ENCODE peak calls at places on chromosomes 7 and 10, in four cellular contexts. M is CD4-positive, CD25-positive, alpha-beta regulatory T cell; J is tibial artery; O is pancreas. R is an unnamed sample. For H3K4me1, the result is how much of the 10 kb centered on the place peaks cover.

GRCh38 chr10:77763453-77764430 is 126.1 kb upstream of the KCNMA1 start:
- DNase-seq in J (no peak), M (no peak), O (no peak), R (no peak)

GRCh38 chr7:31979690-31980330 is 90.4 kb downstream of the PDE1C start:
- DNase-seq in O (no peak), J (no peak), M (no peak), R (no peak)

GRCh38 chr7:54833021-54833467 is 74.0 kb upstream of the SEC61G start:
- DNase-seq in O (no peak), J (no peak), M (no peak), R (no peak)

GRCh38 chr10:63264852-63265617 is 131.9 kb downstream of the NRBF2 start:
- DNase-seq in M (peak), O (no peak), J (no peak), R (no peak)

GRCh38 chr7:146591976-146592375 is 475.4 kb downstream of the CNTNAP2 start:
- DNase-seq in M (no peak), J (no peak), O (no peak), R (no peak)

GRCh38 chr10:129530486-129531065 is 63.5 kb downstream of the MGMT start:
- DNase-seq in J (no peak), M (no peak), O (no peak), R (peak)

GRCh38 chr7:73717991-73718405 is 1.5 kb downstream of the STX1A start:
- DNase-seq in O (no peak), J (no peak), M (peak), R (no peak)

GRCh38 chr10:104478380-104478779 is 124.7 kb downstream of the CFAP58 start:
- DNase-seq in O (no peak), M (no peak), J (no peak), R (no peak)

GRCh38 chr10:96279219-96279641 is 7.9 kb upstream of the BLNK start:
- DNase-seq in J (no peak), O (no peak), M (peak), R (no peak)

GRCh38 chr7:66748127-66748511 is 7.6 kb downstream of the RABGEF1 start:
- DNase-seq in J (no peak), O (no peak), M (no peak), R (no peak)

GRCh38 chr7:66790219-66790618 is 49.7 kb downstream of the RABGEF1 start:
- DNase-seq in M (no peak), J (no peak), O (no peak), R (no peak)

GRCh38 chr10:7872041-7872442 is 53.7 kb downstream of the TAF3 start:
- DNase-seq in J (no peak), O (no peak), M (peak), R (no peak)

GRCh38 chr7:106717997-106718871 is 57.3 kb upstream of the CCDC71L start:
- DNase-seq in O (no peak), J (peak), M (peak), R (no peak)

GRCh38 chr7:412731-413356 is 106.8 kb downstream of the PDGFA start:
- DNase-seq in O (no peak), J (no peak), M (no peak), R (no peak)

GRCh38 chr7:116170180-116170579 is 40.2 kb upstream of the TES start:
- DNase-seq in M (no peak), O (no peak), J (no peak), R (no peak)

GRCh38 chr7:66047426-66047825 is 28.2 kb upstream of the ASL start:
- DNase-seq in M (no peak), O (no peak), J (no peak), R (no peak)

GRCh38 chr7:27186450-27187157 is 1.6 kb upstream of the HOXA11 start:
- DNase-seq in M (no peak), J (peak), O (no peak), R (no peak)

GRCh38 chr7:27184342-27185012 is 555 bp downstream of the HOXA11 start:
- DNase-seq in O (peak), M (peak), J (peak), R (no peak)

GRCh38 chr7:27185708-27186449 is 847 bp upstream of the HOXA11 start:
- DNase-seq in O (peak), M (no peak), J (peak), R (no peak)

GRCh38 chr7:27183682-27184341 is 1.2 kb downstream of the HOXA11 start:
- DNase-seq in M (no peak), O (peak), J (peak), R (no peak)

DNA sequence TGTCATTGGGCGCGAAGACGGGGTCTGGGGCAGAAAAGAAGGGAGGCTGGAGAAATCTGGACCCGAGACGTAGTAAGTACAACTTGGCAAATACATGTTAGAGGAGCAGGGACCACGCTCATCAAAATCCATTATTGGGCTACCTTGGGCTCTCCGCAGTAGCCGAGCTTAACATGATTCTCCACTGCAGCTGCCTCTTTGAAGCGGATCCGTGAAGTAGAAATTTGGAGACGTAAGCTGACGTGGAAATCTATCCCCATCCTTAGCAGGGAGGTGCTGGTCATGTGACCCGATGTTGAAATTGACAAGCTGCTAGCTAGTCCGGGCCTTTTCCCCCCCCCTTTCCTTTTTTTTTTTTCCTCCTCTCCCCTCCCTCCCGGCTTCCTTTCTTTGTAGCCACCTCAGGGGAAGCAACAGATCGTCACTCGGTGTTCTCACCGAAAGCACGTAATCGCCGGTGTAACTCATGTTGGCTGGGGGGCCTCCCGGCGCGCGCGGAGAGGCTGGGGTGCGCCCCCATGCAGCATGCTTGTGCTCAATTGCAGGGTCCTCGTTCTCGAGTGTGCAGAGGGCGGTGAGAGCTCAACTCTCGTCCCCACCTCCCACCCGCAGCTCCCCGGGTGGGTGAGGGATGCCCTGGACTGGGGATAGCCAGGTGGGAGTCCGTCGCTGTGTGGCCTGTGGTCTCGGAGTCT is at the start of gene HOXA11:
- DNase-seq in M (no peak), O (no peak), J (peak), R (no peak)
- H3K4me3 ChIP-seq in M (peak), O (peak), J (peak), R (peak)

DNA sequence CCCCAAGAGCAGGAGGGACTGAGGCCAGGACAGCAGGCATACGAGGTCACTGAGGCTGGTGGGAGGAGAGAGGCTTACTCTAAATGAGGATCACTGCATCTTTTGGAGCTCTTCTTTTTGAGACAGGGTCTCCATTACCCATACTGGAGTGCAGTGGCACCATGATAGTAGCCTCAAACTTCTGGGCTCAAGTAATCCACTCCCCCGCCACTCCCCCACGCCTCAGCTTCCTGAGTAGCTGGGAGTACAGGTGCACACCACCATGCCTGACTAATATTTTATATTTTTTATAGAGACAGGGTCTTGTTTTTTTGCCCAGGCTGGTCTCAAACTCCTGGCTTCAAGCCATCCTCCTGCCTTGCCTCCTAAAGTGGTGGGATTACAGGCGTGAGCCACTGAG is 25.8 kb downstream of the OGDH start:
- DNase-seq in M (no peak), J (no peak), O (no peak), R (no peak)
- H3K4me1 ChIP-seq in M (half or more), J (under half), O (under half), R (half or more)

GRCh38 chr10:97894092-97894491 is 44.4 kb downstream of the GOLGA7B start:
- DNase-seq in O (no peak), M (no peak), J (no peak), R (no peak)
- H3K4me3 ChIP-seq in O (no peak), M (no peak), J (no peak), R (no peak)

GRCh38 chr7:22563621-22564241 is 63.7 kb upstream of the STEAP1B start:
- DNase-seq in O (no peak), J (no peak), M (peak), R (no peak)

GRCh38 chr7:22563115-22563514 is 63.1 kb upstream of the STEAP1B start:
- DNase-seq in O (no peak), M (peak), J (no peak), R (no peak)

GRCh38 chr7:22566176-22566575 is 66.2 kb upstream of the STEAP1B start:
- DNase-seq in M (no peak), O (peak), J (no peak), R (no peak)

GRCh38 chr7:22565315-22565811 is 65.4 kb upstream of the STEAP1B start:
- DNase-seq in O (no peak), J (no peak), M (no peak), R (no peak)

DNA sequence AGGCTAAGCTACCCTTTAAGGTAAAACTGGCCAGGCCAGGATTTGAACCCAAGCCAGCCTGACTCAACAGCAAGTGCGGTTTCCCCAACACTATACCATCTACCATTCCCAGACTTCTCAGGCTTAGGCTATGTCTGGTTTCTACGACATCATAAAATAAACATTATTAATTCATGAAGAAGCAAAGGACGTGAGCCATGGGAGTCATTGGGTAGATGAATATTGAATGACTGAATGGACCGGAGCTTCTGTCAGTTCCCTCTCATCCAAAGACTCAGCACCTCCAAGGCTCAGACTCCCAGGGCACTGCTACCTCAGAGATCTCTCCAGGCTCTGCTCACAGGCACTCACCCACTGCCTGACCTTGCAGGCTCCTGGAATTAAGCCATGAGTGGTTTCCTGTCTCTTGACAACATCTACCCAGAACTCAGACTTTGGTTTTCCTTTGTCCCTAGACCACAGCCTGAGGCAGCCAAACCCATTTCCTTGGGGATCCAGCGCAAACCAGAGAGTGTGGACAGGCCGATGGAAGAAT is 64.6 kb upstream of the STEAP1B start:
- DNase-seq in O (no peak), M (peak), J (no peak), R (peak)
- H3K4me1 ChIP-seq in O (under half), M (under half), J (under half), R (under half)

GRCh38 chr7:7185382-7185989 is 3.1 kb downstream of the C1GALT1 start:
- DNase-seq in J (no peak), M (no peak), O (no peak), R (no peak)
- H3K4me3 ChIP-seq in J (no peak), M (peak), O (no peak), R (no peak)

GRCh38 chr7:44095781-44096180 is 8.4 kb upstream of the AEBP1 start:
- DNase-seq in M (no peak), O (no peak), J (no peak), R (no peak)

GRCh38 chr7:44096326-44096881 is 7.7 kb upstream of the AEBP1 start:
- DNase-seq in J (no peak), O (no peak), M (no peak), R (no peak)

GRCh38 chr7:44098092-44099068 is 5.8 kb upstream of the AEBP1 start:
- DNase-seq in J (no peak), O (no peak), M (no peak), R (no peak)

GRCh38 chr7:44094796-44095592 is 9.2 kb upstream of the AEBP1 start:
- DNase-seq in O (no peak), J (no peak), M (no peak), R (no peak)

GRCh38 chr7:44097064-44097932 is 6.8 kb upstream of the AEBP1 start:
- DNase-seq in O (no peak), J (no peak), M (peak), R (no peak)
- H3K4me1 ChIP-seq in O (under half), J (under half), M (under half), R (under half)

R was measured in psoas muscle.